ENCODE peak calls at places on chromosomes 16 and 17, in eight cellular contexts. D is CD8-positive, alpha-beta memory T cell; A is right cardiac atrium; M is AG04450; S is endodermal cell; N is GM06990; E is SJSA1; I is CD8-positive, alpha-beta T cell. H is an unnamed sample.

GRCh38 chr17:67546578-67547527 is 169.8 kb downstream of the PITPNC1 start:
- DNase-seq in N (peak), A (peak), E (peak), S (peak), D (no peak), I (no peak), M (no peak), H (no peak)

GRCh38 chr17:45128989-45129388 is 3.3 kb downstream of the PLCD3 start:
- DNase-seq in N (no peak), D (no peak), I (no peak), M (no peak), E (no peak), S (no peak), A (no peak), H (no peak)

GRCh38 chr17:31722251-31723056 is 136.6 kb downstream of the COPRS start:
- DNase-seq in M (no peak), N (no peak), S (no peak), I (no peak), D (no peak), E (peak), A (peak), H (no peak)

GRCh38 chr17:31266042-31266441 is 31.0 kb downstream of the OMG start:
- DNase-seq in S (no peak), A (no peak), E (no peak), D (no peak), N (no peak), I (no peak), M (no peak), H (no peak)

GRCh38 chr17:66953661-66954060 is 10.8 kb upstream of the CACNG4 start:
- DNase-seq in D (no peak), N (no peak), S (no peak), E (no peak), A (no peak), I (no peak), M (no peak), H (no peak)

GRCh38 chr16:66711581-66711980 is 15.0 kb upstream of the CMTM4 start:
- DNase-seq in D (no peak), A (no peak), I (no peak), S (no peak), M (no peak), E (no peak), N (no peak), H (no peak)

GRCh38 chr16:87725596-87726235 is 40.1 kb downstream of the KLHDC4 start:
- DNase-seq in N (no peak), D (no peak), E (no peak), A (no peak), S (no peak), I (no peak), M (no peak), H (peak)

GRCh38 chr17:75370288-75370687 is 35.2 kb downstream of the GRB2 start:
- DNase-seq in E (no peak), D (no peak), S (peak), N (no peak), M (no peak), I (no peak), A (peak), H (no peak)

DNA sequence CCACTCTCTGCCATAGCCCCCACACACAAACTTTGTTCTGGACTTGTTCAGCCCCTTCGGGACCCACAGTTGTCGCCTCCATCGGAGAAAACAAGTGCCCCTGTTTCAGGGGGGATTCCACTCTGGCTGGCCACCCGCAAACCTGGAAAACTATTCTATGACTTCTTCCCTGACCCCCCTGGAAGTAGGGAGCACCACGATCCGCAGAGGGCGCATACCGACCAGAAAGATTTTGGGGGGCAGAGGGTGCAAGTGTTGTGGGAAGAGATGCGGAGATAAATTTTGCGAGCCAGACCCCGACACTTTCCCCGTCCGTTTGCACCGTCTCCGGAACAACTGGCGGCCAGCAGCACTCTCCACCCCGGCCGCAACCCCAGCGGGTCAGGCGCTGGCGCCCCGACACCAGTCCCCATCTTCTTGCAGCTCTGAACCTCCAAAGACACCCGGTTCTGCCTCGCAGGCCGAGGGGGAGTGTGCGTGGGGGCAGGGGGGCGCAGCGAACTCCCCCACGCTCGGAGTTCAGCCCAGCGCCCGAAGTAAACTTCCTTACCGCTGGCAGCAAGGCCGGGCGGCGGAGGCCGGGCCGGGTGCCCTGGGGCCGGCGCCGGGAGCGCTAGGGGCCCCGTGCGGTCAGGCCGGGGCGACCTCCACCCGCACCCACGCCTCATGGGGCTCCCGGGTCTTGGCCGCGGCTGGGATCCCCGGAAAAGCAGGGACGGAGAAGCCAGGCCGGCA is 744 bp downstream of the SALL1 start:
- DNase-seq in S (peak), D (no peak), E (peak), M (no peak), N (no peak), A (no peak), I (no peak), H (peak)
- H3K4me3 ChIP-seq in S (peak), D (no peak), E (peak), M (peak), N (no peak), A (peak), I (no peak), H (peak)

GRCh38 chr17:74289688-74290087 is 15.7 kb downstream of the DNAI2 start:
- DNase-seq in D (no peak), S (no peak), M (no peak), N (peak), A (peak), I (no peak), E (no peak), H (no peak)
- H3K4me3 ChIP-seq in D (no peak), S (no peak), M (no peak), N (no peak), A (no peak), I (no peak), E (no peak), H (no peak)

GRCh38 chr16:89314858-89315257 is 97.4 kb downstream of the ZNF778 start:
- DNase-seq in D (no peak), N (no peak), E (no peak), M (no peak), I (no peak), A (no peak), S (no peak), H (no peak)

GRCh38 chr16:89317101-89317671 is 99.7 kb downstream of the ZNF778 start:
- DNase-seq in I (no peak), N (no peak), A (peak), S (no peak), D (no peak), E (no peak), M (no peak), H (no peak)

GRCh38 chr16:89315271-89315670 is 97.8 kb downstream of the ZNF778 start:
- DNase-seq in S (no peak), M (no peak), N (no peak), I (no peak), E (no peak), A (peak), D (no peak), H (no peak)

GRCh38 chr16:89316701-89317100 is 99.2 kb downstream of the ZNF778 start:
- DNase-seq in D (no peak), N (no peak), M (no peak), E (no peak), A (peak), I (no peak), S (no peak), H (no peak)

DNA sequence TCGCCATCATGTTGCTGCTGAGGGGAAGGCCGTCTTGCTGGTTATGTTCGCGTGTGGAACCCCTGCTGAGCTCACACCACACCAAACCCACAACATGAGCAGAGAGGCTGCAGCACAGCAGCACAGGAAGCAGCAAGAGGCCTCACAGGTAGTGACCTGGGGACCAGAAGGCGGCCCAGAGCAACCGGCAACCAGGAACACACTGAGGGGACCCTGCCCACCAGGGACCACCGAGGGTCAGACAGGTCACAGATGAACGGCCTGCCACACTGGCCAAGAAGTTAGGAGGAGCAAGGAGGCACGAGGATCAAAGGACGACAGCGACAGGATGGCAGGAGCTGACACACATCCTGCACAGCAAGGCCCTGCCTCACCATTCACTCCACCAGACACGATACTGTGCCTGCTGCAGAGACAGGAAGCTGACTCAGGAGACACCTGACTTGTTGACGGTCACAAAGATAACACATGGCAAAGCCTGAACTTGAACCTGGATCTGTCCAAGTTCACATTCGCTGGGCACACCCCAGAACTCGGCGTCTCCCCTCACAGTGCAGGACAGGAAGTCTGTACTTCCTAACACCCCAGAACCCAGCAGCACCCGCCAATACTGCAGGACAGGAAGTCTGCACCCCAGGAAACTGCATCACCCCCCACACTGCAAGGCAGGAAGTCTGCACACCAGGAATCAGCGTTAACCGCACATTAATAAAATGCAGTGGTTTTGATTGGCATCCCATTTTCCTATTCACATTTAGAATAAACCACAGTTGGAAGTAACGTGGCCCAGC is 98.5 kb downstream of the ZNF778 start:
- DNase-seq in D (peak), N (peak), I (peak), S (no peak), A (peak), E (peak), M (no peak), H (no peak)
- H3K4me3 ChIP-seq in D (peak), N (no peak), I (peak), S (no peak), A (no peak), E (no peak), M (no peak), H (no peak)

DNA sequence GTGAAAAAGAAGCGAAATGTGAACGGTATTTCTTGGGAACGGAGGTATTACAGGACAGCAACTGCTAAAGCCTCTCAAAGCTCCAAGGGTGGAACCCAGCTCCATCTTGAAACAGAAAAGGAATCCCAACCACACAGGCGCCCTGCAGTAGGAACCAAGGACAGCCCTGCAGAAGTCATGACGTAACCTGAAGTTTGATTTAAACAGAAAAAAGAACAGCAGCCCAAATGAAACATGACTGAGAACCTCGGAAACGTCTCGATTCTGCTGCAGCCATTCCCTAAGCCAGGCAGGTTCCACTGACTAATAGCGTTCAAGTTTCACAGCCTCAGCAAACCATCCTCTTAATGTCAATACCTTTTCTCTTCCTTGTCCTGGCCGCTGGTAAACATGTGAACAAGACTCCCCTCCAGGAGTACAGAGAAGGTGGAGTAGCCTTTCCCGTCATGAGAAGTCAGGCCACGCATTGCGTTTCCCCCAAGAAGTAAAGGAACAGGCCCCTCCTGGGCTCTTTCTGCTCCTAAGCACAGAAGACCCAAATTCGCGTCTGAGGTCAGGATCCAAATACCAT is 20.1 kb downstream of the SIAH1 start:
- DNase-seq in D (no peak), I (no peak), S (no peak), N (no peak), M (no peak), A (no peak), E (no peak), H (no peak)
- H3K4me3 ChIP-seq in D (peak), I (no peak), S (peak), N (peak), M (peak), A (peak), E (peak), H (peak)

GRCh38 chr17:49209061-49209571 is 1.3 kb downstream of the GNGT2 start:
- DNase-seq in S (no peak), N (no peak), A (no peak), I (peak), E (no peak), D (no peak), M (no peak), H (no peak)
- H3K4me3 ChIP-seq in S (no peak), N (no peak), A (no peak), I (peak), E (no peak), D (peak), M (no peak), H (no peak)

GRCh38 chr16:4241601-4242270 is at the start of gene SRL:
- DNase-seq in M (no peak), A (peak), E (no peak), D (no peak), I (no peak), N (no peak), S (no peak), H (no peak)
- H3K4me3 ChIP-seq in M (no peak), A (peak), E (no peak), D (no peak), I (no peak), N (no peak), S (no peak), H (no peak)

GRCh38 chr16:22374311-22375116 is at the start of gene CDR2:
- DNase-seq in M (peak), N (peak), E (peak), S (peak), A (peak), I (peak), D (peak), H (peak)
- H3K4me3 ChIP-seq in M (peak), N (peak), E (peak), S (peak), A (peak), I (peak), D (peak), H (peak)